ENCODE peak calls at places on chromosome 21, in seven cellular contexts. L is activated CD4-positive, CD25-positive, alpha-beta regulatory T cell; Q is HAP-1; V is cardiac muscle cell; Y is fibroblast of the aortic adventitia; G is activated T-helper 1 cell treated with anti-CD3 and anti-CD28 coated beads, Interleukin-12 subunit alpha, Interleukin-12 subunit beta, Interleukin-2, Interleukin-4 antibody, amounts not matched to agents 30 ng/mL and 10 ng/mL and 1 ng/mL, durations not matched to agents 14 hours and 24 hours and 36 hours; Z is brain microvascular endothelial cell. J is an unnamed sample.
A peak's percentile ranks its signal among the peaks of the same experiment; 100 is the strongest.

GRCh38 chr21:45010860-45011259 is 63.5 kb upstream of the ADARB1 start:
- DNase-seq in L (no peak), Q (no peak), V (no peak), Y (no peak), G (no peak), Z (no peak), J (no peak)

GRCh38 chr21:33561373-33561772 is 18.5 kb downstream of the SON start:
- DNase-seq in L (no peak), Q (no peak), V (no peak), Y (no peak), G (no peak), Z (no peak), J (no peak)

GRCh38 chr21:44858291-44858690 is 15.2 kb downstream of the PTTG1IP start:
- DNase-seq in L (no peak), Q (no peak), V (no peak), Y (no peak), G (no peak), Z (no peak), J (no peak)

GRCh38 chr21:46161800-46162592 is 6.6 kb upstream of the FTCD start:
- DNase-seq in L (no peak), Q (no peak), V (no peak), Y (no peak), G (no peak), Z (no peak), J (no peak)

GRCh38 chr21:28771790-28772501 is 220.7 kb downstream of the LTN1 start:
- DNase-seq in L (no peak), Q (no peak), V (no peak), Y (peak; percentile 66), G (no peak), Z (peak; percentile 66), J (no peak)

GRCh38 chr21:42706765-42707164 is 53.3 kb downstream of the PDE9A start:
- DNase-seq in L (no peak), Q (no peak), V (no peak), Y (no peak), G (no peak), Z (no peak), J (no peak)

GRCh38 chr21:46567348-46567747 is 37.5 kb downstream of the S100B start:
- DNase-seq in L (no peak), Q (no peak), V (no peak), Y (no peak), G (no peak), Z (no peak), J (no peak)

GRCh38 chr21:46142581-46143473 is 12.6 kb downstream of the FTCD start:
- DNase-seq in L (no peak), Q (no peak), V (no peak), Y (no peak), G (no peak), Z (no peak), J (no peak)

GRCh38 chr21:33133912-33134311 is 64.0 kb downstream of the OLIG1 start:
- DNase-seq in L (no peak), Q (no peak), V (no peak), Y (no peak), G (no peak), Z (no peak), J (no peak)

GRCh38 chr21:38806942-38807284 is 1.2 kb downstream of the ETS2 start:
- DNase-seq in L (no peak), Q (peak; percentile 50), V (no peak), Y (peak; percentile 53), G (no peak), Z (peak; percentile 24), J (peak; percentile 69)

GRCh38 chr21:36949171-36950141 is 17.0 kb downstream of the HLCS start:
- DNase-seq in L (no peak), Q (no peak), V (no peak), Y (no peak), G (no peak), Z (no peak), J (no peak)

GRCh38 chr21:44980562-44981489 is 41.0 kb downstream of the SLX9 start:
- DNase-seq in L (no peak), Q (no peak), V (no peak), Y (no peak), G (no peak), Z (no peak), J (no peak)

GRCh38 chr21:44837537-44837936 is 19.7 kb upstream of the SUMO3 start:
- DNase-seq in L (no peak), Q (no peak), V (no peak), Y (no peak), G (no peak), Z (no peak), J (no peak)

GRCh38 chr21:41171210-41171609 is 3.2 kb downstream of the BACE2 start:
- DNase-seq in L (no peak), Q (no peak), V (no peak), Y (peak; percentile 61), G (no peak), Z (no peak), J (no peak)

GRCh38 chr21:14210738-14211137 is at the start of gene LIPI:
- DNase-seq in L (no peak), Q (no peak), V (no peak), Y (no peak), G (no peak), Z (no peak), J (no peak)

GRCh38 chr21:42081138-42081537 is 10.0 kb downstream of the UMODL1 start:
- DNase-seq in L (no peak), Q (no peak), V (no peak), Y (no peak), G (no peak), Z (peak; percentile 66), J (no peak)

GRCh38 chr21:46057111-46057709 is 40.7 kb upstream of the COL6A2 start:
- DNase-seq in L (no peak), Q (no peak), V (no peak), Y (no peak), G (no peak), Z (no peak), J (no peak)

GRCh38 chr21:44836666-44837471 is 19.0 kb upstream of the SUMO3 start:
- DNase-seq in L (no peak), Q (no peak), V (peak; percentile 41), Y (peak; percentile 25), G (no peak), Z (no peak), J (no peak)

GRCh38 chr21:38631676-38632075 is 133.4 kb upstream of the ERG start:
- DNase-seq in L (no peak), Q (no peak), V (no peak), Y (no peak), G (no peak), Z (peak; percentile 26), J (no peak)

GRCh38 chr21:46114963-46115362 is 17.1 kb downstream of the COL6A2 start:
- DNase-seq in L (no peak), Q (no peak), V (no peak), Y (no peak), G (no peak), Z (no peak), J (no peak)

GRCh38 chr21:45480701-45481500 is 61.3 kb downstream of the SLC19A1 start:
- DNase-seq in L (no peak), Q (no peak), V (no peak), Y (no peak), G (no peak), Z (no peak), J (no peak)

GRCh38 chr21:45575304-45575992 is 33.2 kb upstream of the SLC19A1 start:
- DNase-seq in L (no peak), Q (no peak), V (no peak), Y (no peak), G (no peak), Z (no peak), J (no peak)

GRCh38 chr21:39217356-39218081 is 34.3 kb upstream of the PSMG1 start:
- DNase-seq in L (no peak), Q (no peak), V (no peak), Y (no peak), G (no peak), Z (no peak), J (no peak)

GRCh38 chr21:28221984-28222383 is 770.7 kb downstream of the LTN1 start:
- DNase-seq in L (no peak), Q (no peak), V (no peak), Y (no peak), G (no peak), Z (no peak), J (no peak)

GRCh38 chr21:32392299-32392879 is 423 bp downstream of the URB1 start:
- DNase-seq in L (no peak), Q (no peak), V (no peak), Y (no peak), G (no peak), Z (no peak), J (no peak)

GRCh38 chr21:26412831-26413329 is 160.2 kb downstream of the CYYR1 start:
- DNase-seq in L (no peak), Q (peak; percentile 93), V (no peak), Y (no peak), G (no peak), Z (no peak), J (no peak)

J was measured in NCI-H2227 treated with DMSO at 0.1 percent for 48 hours.